ENCODE peak calls at places on chromosome 9, in seven cellular contexts. H, P, C, D, W, B and M are unnamed samples.

GRCh38 chr9:75378036-75378435 is 289.7 kb downstream of the OSTF1 start:
- DNase-seq in H (no peak), P (no peak), C (no peak), D (no peak), W (peak; percentile 2), B (no peak), M (no peak)

GRCh38 chr9:18490591-18491370 is 16.8 kb downstream of the ADAMTSL1 start:
- DNase-seq in H (no peak), P (no peak), C (peak; percentile 74), D (no peak), W (peak; percentile 100), B (no peak), M (no peak)

GRCh38 chr9:279674-280073 is 65.0 kb downstream of the DOCK8 start:
- DNase-seq in H (no peak), P (no peak), C (no peak), D (no peak), W (no peak), B (no peak), M (no peak)

GRCh38 chr9:130993303-130994030 is 15.5 kb upstream of the LAMC3 start:
- DNase-seq in H (no peak), P (no peak), C (no peak), D (no peak), W (no peak), B (no peak), M (no peak)

GRCh38 chr9:132742821-132743311 is 72.6 kb downstream of the GTF3C4 start:
- DNase-seq in H (no peak), P (no peak), C (no peak), D (no peak), W (no peak), B (no peak), M (no peak)

GRCh38 chr9:16873131-16873787 is 2.8 kb upstream of the BNC2 start:
- DNase-seq in H (no peak), P (no peak), C (no peak), D (no peak), W (peak; percentile 67), B (no peak), M (no peak)

GRCh38 chr9:129276486-129277260 is 98.6 kb upstream of the IER5L start:
- DNase-seq in H (no peak), P (no peak), C (no peak), D (no peak), W (no peak), B (no peak), M (no peak)

GRCh38 chr9:118459832-118460425 is 755.7 kb downstream of the TLR4 start:
- DNase-seq in H (no peak), P (no peak), C (peak; percentile 67), D (no peak), W (no peak), B (no peak), M (no peak)

GRCh38 chr9:137065336-137065967 is 4.9 kb downstream of the SAPCD2 start:
- DNase-seq in H (no peak), P (no peak), C (no peak), D (no peak), W (no peak), B (no peak), M (no peak)

GRCh38 chr9:122402403-122403268 is 31.8 kb downstream of the PTGS1 start:
- DNase-seq in H (no peak), P (no peak), C (no peak), D (no peak), W (peak; percentile 97), B (no peak), M (no peak)

GRCh38 chr9:117169089-117169488 is 245.8 kb downstream of the ASTN2 start:
- DNase-seq in H (no peak), P (no peak), C (no peak), D (no peak), W (no peak), B (no peak), M (no peak)

GRCh38 chr9:1462626-1463308 is 412.6 kb downstream of the DMRT2 start:
- DNase-seq in H (no peak), P (no peak), C (no peak), D (no peak), W (no peak), B (no peak), M (no peak)

GRCh38 chr9:111928342-111928720 is 31.7 kb downstream of the UGCG start:
- DNase-seq in H (no peak), P (no peak), C (no peak), D (no peak), W (peak; percentile 54), B (no peak), M (no peak)

GRCh38 chr9:18056269-18056992 is 417.5 kb upstream of the ADAMTSL1 start:
- DNase-seq in H (no peak), P (no peak), C (no peak), D (no peak), W (no peak), B (no peak), M (no peak)

GRCh38 chr9:38372685-38373619 is 19.6 kb upstream of the ALDH1B1 start:
- DNase-seq in H (no peak), P (no peak), C (no peak), D (no peak), W (no peak), B (no peak), M (no peak)

GRCh38 chr9:120877276-120878034 is 467 bp upstream of the PHF19 start:
- DNase-seq in H (peak; percentile 74), P (peak; percentile 55), C (peak; percentile 75), D (peak; percentile 52), W (peak; percentile 76), B (peak; percentile 21), M (peak; percentile 54)